ENCODE peak calls at places on chromosomes 7 and 10, in five cellular contexts. F is DND-41; O is Panc1; M is left ventricle myocardium inferior; G is CD8-positive, alpha-beta T cell. J is an unnamed sample. For H3K36me3, the result is how much of the 10 kb centered on the place peaks cover.

GRCh38 chr7:139505563-139505962 is 17.9 kb upstream of the CLEC2L start:
- DNase-seq in F (peak), O (no peak), M (no peak), G (no peak), J (no peak)

GRCh38 chr7:136198168-136198567 is 221.0 kb upstream of the MTPN start:
- DNase-seq in F (no peak), O (no peak), M (no peak), G (no peak), J (no peak)

GRCh38 chr10:102644066-102644645 is at the start of gene TRIM8:
- DNase-seq in F (peak), O (no peak), M (peak), G (peak), J (peak)

GRCh38 chr10:125159932-125160855 is at the start of gene CTBP2:
- DNase-seq in F (peak), O (no peak), M (peak), G (no peak), J (no peak)

GRCh38 chr7:8056431-8056830 is 87.8 kb downstream of the GLCCI1 start:
- DNase-seq in F (no peak), O (no peak), M (no peak), G (no peak), J (no peak)

GRCh38 chr7:27914409-27914808 is 174.4 kb downstream of the TAX1BP1 start:
- DNase-seq in F (no peak), O (no peak), M (no peak), G (no peak), J (no peak)

GRCh38 chr7:157379493-157379892 is 42.7 kb downstream of the DNAJB6 start:
- DNase-seq in F (no peak), O (no peak), M (no peak), G (no peak), J (no peak)

GRCh38 chr10:99345350-99345749 is 16.2 kb downstream of the CNNM1 start:
- DNase-seq in F (no peak), O (no peak), M (no peak), G (no peak), J (no peak)

GRCh38 chr10:89217057-89217990 is 10.2 kb upstream of the CH25H start:
- DNase-seq in F (peak), O (peak), M (peak), G (peak), J (peak)

DNA sequence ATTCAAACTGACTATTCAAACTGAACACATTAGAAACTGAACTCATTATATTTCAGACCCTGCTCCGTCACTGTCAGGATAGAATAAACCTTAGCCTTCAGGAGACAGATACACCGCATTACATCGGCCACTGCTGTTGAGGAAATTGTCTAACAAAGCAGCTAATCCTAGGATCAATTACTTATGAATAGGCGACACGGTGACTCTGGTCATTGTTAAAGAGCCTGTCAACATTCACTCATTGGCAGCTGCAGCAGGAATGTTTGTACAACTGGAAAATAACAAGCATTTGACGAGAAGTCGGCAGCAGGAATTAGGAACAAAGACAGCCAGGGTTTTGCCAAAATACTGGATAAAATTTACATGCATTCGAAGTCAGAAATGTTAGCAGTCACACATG is 112.0 kb upstream of the MKX start:
- DNase-seq in F (no peak), O (no peak), M (no peak), G (no peak), J (no peak)
- H3K4me3 ChIP-seq in F (no peak), O (no peak), M (no peak), G (no peak), J (no peak)

GRCh38 chr10:117550599-117551321 is 8.2 kb downstream of the EMX2 start:
- DNase-seq in F (no peak), O (no peak), M (no peak), G (no peak), J (no peak)

GRCh38 chr10:117550042-117550441 is 7.5 kb downstream of the EMX2 start:
- DNase-seq in F (no peak), O (no peak), M (no peak), G (no peak), J (no peak)

GRCh38 chr10:117552156-117552620 is 9.6 kb downstream of the EMX2 start:
- DNase-seq in F (no peak), O (no peak), M (no peak), G (no peak), J (no peak)

GRCh38 chr10:117552759-117553158 is 10.2 kb downstream of the EMX2 start:
- DNase-seq in F (no peak), O (no peak), M (no peak), G (no peak), J (no peak)

GRCh38 chr10:117551322-117552155 is 9.0 kb downstream of the EMX2 start:
- DNase-seq in F (no peak), O (no peak), M (no peak), G (no peak), J (no peak)
- H3K36me3 ChIP-seq in F (under half), O (under half), M (under half), G (under half), J (under half)

GRCh38 chr7:14836006-14836405 is 66.5 kb downstream of the DGKB start:
- DNase-seq in F (no peak), O (no peak), M (no peak), G (no peak), J (no peak)

GRCh38 chr7:14834456-14834855 is 68.1 kb downstream of the DGKB start:
- DNase-seq in F (no peak), O (no peak), M (no peak), G (no peak), J (no peak)

GRCh38 chr7:14835399-14835798 is 67.2 kb downstream of the DGKB start:
- DNase-seq in F (no peak), O (no peak), M (no peak), G (no peak), J (no peak)

GRCh38 chr7:14834888-14835287 is 67.7 kb downstream of the DGKB start:
- DNase-seq in F (no peak), O (no peak), M (no peak), G (no peak), J (no peak)

GRCh38 chr7:14833707-14834106 is 68.8 kb downstream of the DGKB start:
- DNase-seq in F (no peak), O (no peak), M (no peak), G (no peak), J (no peak)
- TF ChIP-seq CTCF in F (no peak), O (no peak), M (no peak), G (no peak), J (no peak)

DNA sequence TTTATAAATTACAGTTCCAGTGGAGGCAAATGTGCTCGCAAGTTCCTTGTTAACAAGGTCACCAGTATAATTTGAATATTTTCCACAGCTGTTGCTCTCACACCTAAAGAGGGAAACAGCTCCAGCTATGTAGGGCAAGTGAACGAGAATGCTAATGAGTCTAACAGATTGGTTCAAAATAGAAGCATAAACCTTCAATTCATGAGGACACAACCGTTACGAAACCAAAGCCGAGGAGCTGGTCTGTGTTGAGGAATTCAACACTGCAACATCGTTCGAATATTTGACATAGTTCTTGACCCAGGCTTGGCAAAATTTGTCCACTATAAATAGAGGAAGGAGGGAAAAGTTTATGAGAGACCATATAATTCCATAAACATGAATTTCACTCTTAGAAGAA is 161.3 kb downstream of the KLF6 start:
- DNase-seq in F (no peak), O (no peak), M (no peak), G (no peak), J (no peak)
- H3K4me3 ChIP-seq in F (no peak), O (peak), M (peak), G (no peak), J (no peak)

GRCh38 chr7:66583696-66584095 is 45.0 kb upstream of the KCTD7 start:
- DNase-seq in F (no peak), O (no peak), M (no peak), G (no peak), J (no peak)
- H3K36me3 ChIP-seq in F (under half), O (under half), M (under half), G (under half), J (under half)

GRCh38 chr10:13221572-13221971 is 12.6 kb downstream of the UCMA start:
- DNase-seq in F (no peak), O (no peak), M (no peak), G (no peak), J (no peak)
- TF ChIP-seq CTCF in F (no peak), O (no peak), M (no peak), G (no peak), J (no peak)